ENCODE peak calls at places on chromosomes 11 and 22, in five cellular contexts. One of them, this sample, is unnamed.
A peak's percentile ranks its signal among the peaks of the same experiment; 100 is the strongest.

GRCh38 chr22:46079861-46080821 is 70.2 kb upstream of the PPARA start:
- DNase-seq in activated effector memory CD4-positive, alpha-beta T cell treated with anti-CD3 and anti-CD28 coated beads, Interleukin-2, amount 50 U/mL, for 16 hours: peak; percentile 42
- DNase-seq in K562: no peak
- DNase-seq in colonic mucosa: no peak
- DNase-seq in AG09319: peak; percentile 91
- DNase-seq in this sample: peak; percentile 89

GRCh38 chr11:94968334-94968958 is 4.9 kb downstream of the CWC15 start:
- DNase-seq in activated effector memory CD4-positive, alpha-beta T cell treated with anti-CD3 and anti-CD28 coated beads, Interleukin-2, amount 50 U/mL, for 16 hours: no peak
- DNase-seq in K562: no peak
- DNase-seq in colonic mucosa: no peak
- DNase-seq in AG09319: peak; percentile 18
- DNase-seq in this sample: no peak

GRCh38 chr22:29798801-29799200 is 31.6 kb downstream of the UQCR10 start:
- DNase-seq in activated effector memory CD4-positive, alpha-beta T cell treated with anti-CD3 and anti-CD28 coated beads, Interleukin-2, amount 50 U/mL, for 16 hours: no peak
- DNase-seq in K562: no peak
- DNase-seq in colonic mucosa: no peak
- DNase-seq in AG09319: no peak
- DNase-seq in this sample: no peak

GRCh38 chr11:121870202-121871045 is 245.6 kb downstream of the BLID start:
- DNase-seq in activated effector memory CD4-positive, alpha-beta T cell treated with anti-CD3 and anti-CD28 coated beads, Interleukin-2, amount 50 U/mL, for 16 hours: no peak
- DNase-seq in K562: no peak
- DNase-seq in colonic mucosa: no peak
- DNase-seq in AG09319: no peak
- DNase-seq in this sample: no peak

GRCh38 chr11:125960771-125961170 is 14.9 kb downstream of the VSIG10L2 start:
- DNase-seq in activated effector memory CD4-positive, alpha-beta T cell treated with anti-CD3 and anti-CD28 coated beads, Interleukin-2, amount 50 U/mL, for 16 hours: no peak
- DNase-seq in K562: no peak
- DNase-seq in colonic mucosa: no peak
- DNase-seq in AG09319: no peak
- DNase-seq in this sample: no peak

GRCh38 chr11:504053-504993 is 2.7 kb downstream of the RNH1 start:
- DNase-seq in activated effector memory CD4-positive, alpha-beta T cell treated with anti-CD3 and anti-CD28 coated beads, Interleukin-2, amount 50 U/mL, for 16 hours: no peak
- DNase-seq in K562: peak; percentile 84
- DNase-seq in colonic mucosa: peak; percentile 53
- DNase-seq in AG09319: no peak
- DNase-seq in this sample: no peak

GRCh38 chr11:95715777-95716241 is 73.8 kb downstream of the FAM76B start:
- DNase-seq in activated effector memory CD4-positive, alpha-beta T cell treated with anti-CD3 and anti-CD28 coated beads, Interleukin-2, amount 50 U/mL, for 16 hours: peak; percentile 77
- DNase-seq in K562: no peak
- DNase-seq in colonic mucosa: no peak
- DNase-seq in AG09319: no peak
- DNase-seq in this sample: no peak

GRCh38 chr11:11481371-11481770 is 128.3 kb upstream of the CSNK2A3 start:
- DNase-seq in activated effector memory CD4-positive, alpha-beta T cell treated with anti-CD3 and anti-CD28 coated beads, Interleukin-2, amount 50 U/mL, for 16 hours: no peak
- DNase-seq in K562: no peak
- DNase-seq in colonic mucosa: no peak
- DNase-seq in AG09319: no peak
- DNase-seq in this sample: no peak

GRCh38 chr11:95074806-95075563 is 8.3 kb downstream of the SRSF8 start:
- DNase-seq in activated effector memory CD4-positive, alpha-beta T cell treated with anti-CD3 and anti-CD28 coated beads, Interleukin-2, amount 50 U/mL, for 16 hours: no peak
- DNase-seq in K562: no peak
- DNase-seq in colonic mucosa: peak; percentile 85
- DNase-seq in AG09319: no peak
- DNase-seq in this sample: no peak

GRCh38 chr11:36451045-36451444 is 59.0 kb downstream of the TRAF6 start:
- DNase-seq in activated effector memory CD4-positive, alpha-beta T cell treated with anti-CD3 and anti-CD28 coated beads, Interleukin-2, amount 50 U/mL, for 16 hours: no peak
- DNase-seq in K562: no peak
- DNase-seq in colonic mucosa: no peak
- DNase-seq in AG09319: no peak
- DNase-seq in this sample: no peak

GRCh38 chr22:21690401-21690801 is 24.6 kb downstream of the PPIL2 start:
- DNase-seq in activated effector memory CD4-positive, alpha-beta T cell treated with anti-CD3 and anti-CD28 coated beads, Interleukin-2, amount 50 U/mL, for 16 hours: no peak
- DNase-seq in K562: no peak
- DNase-seq in colonic mucosa: no peak
- DNase-seq in AG09319: no peak
- DNase-seq in this sample: no peak

GRCh38 chr11:80163011-80163410 is 722.2 kb upstream of the TENM4 start:
- DNase-seq in activated effector memory CD4-positive, alpha-beta T cell treated with anti-CD3 and anti-CD28 coated beads, Interleukin-2, amount 50 U/mL, for 16 hours: no peak
- DNase-seq in K562: no peak
- DNase-seq in colonic mucosa: no peak
- DNase-seq in AG09319: no peak
- DNase-seq in this sample: no peak

GRCh38 chr11:62909107-62909894 is 11.9 kb downstream of the CHRM1 start:
- DNase-seq in activated effector memory CD4-positive, alpha-beta T cell treated with anti-CD3 and anti-CD28 coated beads, Interleukin-2, amount 50 U/mL, for 16 hours: no peak
- DNase-seq in K562: peak; percentile 65
- DNase-seq in colonic mucosa: peak; percentile 91
- DNase-seq in AG09319: no peak
- DNase-seq in this sample: peak; percentile 31

GRCh38 chr22:32518351-32518750 is 43.7 kb downstream of the FBXO7 start:
- DNase-seq in activated effector memory CD4-positive, alpha-beta T cell treated with anti-CD3 and anti-CD28 coated beads, Interleukin-2, amount 50 U/mL, for 16 hours: no peak
- DNase-seq in K562: no peak
- DNase-seq in colonic mucosa: no peak
- DNase-seq in AG09319: no peak
- DNase-seq in this sample: no peak

GRCh38 chr22:35477911-35478582 is 62.6 kb upstream of the RASD2 start:
- DNase-seq in activated effector memory CD4-positive, alpha-beta T cell treated with anti-CD3 and anti-CD28 coated beads, Interleukin-2, amount 50 U/mL, for 16 hours: no peak
- DNase-seq in K562: peak; percentile 78
- DNase-seq in colonic mucosa: peak; percentile 93
- DNase-seq in AG09319: no peak
- DNase-seq in this sample: no peak

GRCh38 chr22:27113211-27114030 is 456.0 kb downstream of the MIAT start:
- DNase-seq in activated effector memory CD4-positive, alpha-beta T cell treated with anti-CD3 and anti-CD28 coated beads, Interleukin-2, amount 50 U/mL, for 16 hours: no peak
- DNase-seq in K562: no peak
- DNase-seq in colonic mucosa: peak; percentile 35
- DNase-seq in AG09319: peak; percentile 69
- DNase-seq in this sample: peak; percentile 62

GRCh38 chr11:134756811-134757540 is 344.9 kb upstream of the B3GAT1 start:
- DNase-seq in activated effector memory CD4-positive, alpha-beta T cell treated with anti-CD3 and anti-CD28 coated beads, Interleukin-2, amount 50 U/mL, for 16 hours: no peak
- DNase-seq in K562: no peak
- DNase-seq in colonic mucosa: no peak
- DNase-seq in AG09319: no peak
- DNase-seq in this sample: no peak

GRCh38 chr11:115256326-115257197 is 247.7 kb downstream of the CADM1 start:
- DNase-seq in activated effector memory CD4-positive, alpha-beta T cell treated with anti-CD3 and anti-CD28 coated beads, Interleukin-2, amount 50 U/mL, for 16 hours: no peak
- DNase-seq in K562: no peak
- DNase-seq in colonic mucosa: no peak
- DNase-seq in AG09319: no peak
- DNase-seq in this sample: no peak

GRCh38 chr11:122391049-122391448 is 264.5 kb upstream of the UBASH3B start:
- DNase-seq in activated effector memory CD4-positive, alpha-beta T cell treated with anti-CD3 and anti-CD28 coated beads, Interleukin-2, amount 50 U/mL, for 16 hours: no peak
- DNase-seq in K562: no peak
- DNase-seq in colonic mucosa: no peak
- DNase-seq in AG09319: no peak
- DNase-seq in this sample: no peak

GRCh38 chr22:43901976-43902643 is 10.3 kb upstream of the PNPLA5 start:
- DNase-seq in activated effector memory CD4-positive, alpha-beta T cell treated with anti-CD3 and anti-CD28 coated beads, Interleukin-2, amount 50 U/mL, for 16 hours: no peak
- DNase-seq in K562: no peak
- DNase-seq in colonic mucosa: no peak
- DNase-seq in AG09319: no peak
- DNase-seq in this sample: no peak

GRCh38 chr22:28585324-28585723 is 94.3 kb downstream of the TTC28 start:
- DNase-seq in activated effector memory CD4-positive, alpha-beta T cell treated with anti-CD3 and anti-CD28 coated beads, Interleukin-2, amount 50 U/mL, for 16 hours: no peak
- DNase-seq in K562: no peak
- DNase-seq in colonic mucosa: no peak
- DNase-seq in AG09319: no peak
- DNase-seq in this sample: no peak

GRCh38 chr22:35540600-35541253 is at the start of gene RASD2:
- DNase-seq in activated effector memory CD4-positive, alpha-beta T cell treated with anti-CD3 and anti-CD28 coated beads, Interleukin-2, amount 50 U/mL, for 16 hours: peak; percentile 82
- DNase-seq in K562: peak; percentile 14
- DNase-seq in colonic mucosa: peak; percentile 25
- DNase-seq in AG09319: no peak
- DNase-seq in this sample: peak; percentile 47

GRCh38 chr22:46421272-46421671 is 85.8 kb downstream of the TRMU start:
- DNase-seq in activated effector memory CD4-positive, alpha-beta T cell treated with anti-CD3 and anti-CD28 coated beads, Interleukin-2, amount 50 U/mL, for 16 hours: peak; percentile 71
- DNase-seq in K562: no peak
- DNase-seq in colonic mucosa: no peak
- DNase-seq in AG09319: no peak
- DNase-seq in this sample: no peak

GRCh38 chr11:117716652-117717440 is 80.2 kb downstream of the DSCAML1 start:
- DNase-seq in activated effector memory CD4-positive, alpha-beta T cell treated with anti-CD3 and anti-CD28 coated beads, Interleukin-2, amount 50 U/mL, for 16 hours: no peak
- DNase-seq in K562: no peak
- DNase-seq in colonic mucosa: no peak
- DNase-seq in AG09319: no peak
- DNase-seq in this sample: no peak

GRCh38 chr11:57527056-57527631 is 3.4 kb downstream of the TIMM10 start:
- DNase-seq in activated effector memory CD4-positive, alpha-beta T cell treated with anti-CD3 and anti-CD28 coated beads, Interleukin-2, amount 50 U/mL, for 16 hours: peak; percentile 89
- DNase-seq in K562: peak; percentile 83
- DNase-seq in colonic mucosa: peak; percentile 82
- DNase-seq in AG09319: no peak
- DNase-seq in this sample: no peak

GRCh38 chr22:19129871-19130270 is 1.2 kb upstream of the TSSK2 start:
- DNase-seq in activated effector memory CD4-positive, alpha-beta T cell treated with anti-CD3 and anti-CD28 coated beads, Interleukin-2, amount 50 U/mL, for 16 hours: no peak
- DNase-seq in K562: no peak
- DNase-seq in colonic mucosa: no peak
- DNase-seq in AG09319: no peak
- DNase-seq in this sample: no peak

This sample was measured in amygdala.